ENCODE peak calls at places on chromosomes 1 and 21, in nine cellular contexts. R, F, L, X, V, H, A, S and N are unnamed samples.

GRCh38 chr1:50917128-50917795 is 42.8 kb downstream of the FAF1 start:
- DNase-seq in R (no peak), F (no peak), L (no peak), X (no peak), V (peak), H (no peak), A (no peak), S (no peak), N (no peak)

GRCh38 chr1:167708940-167709389 is 12.8 kb upstream of the MPZL1 start:
- DNase-seq in R (no peak), F (no peak), L (no peak), X (peak), V (peak), H (no peak), A (no peak), S (no peak), N (no peak)

GRCh38 chr1:200426196-200426595 is 16.4 kb upstream of the ZNF281 start:
- DNase-seq in R (no peak), F (no peak), L (no peak), X (no peak), V (no peak), H (no peak), A (no peak), S (no peak), N (no peak)

GRCh38 chr1:58358311-58358710 is 188.2 kb downstream of the OMA1 start:
- DNase-seq in R (no peak), F (no peak), L (no peak), X (no peak), V (no peak), H (no peak), A (no peak), S (no peak), N (no peak)

GRCh38 chr1:66160719-66161118 is 368.0 kb downstream of the PDE4B start:
- DNase-seq in R (no peak), F (no peak), L (no peak), X (no peak), V (no peak), H (no peak), A (no peak), S (no peak), N (no peak)

GRCh38 chr1:32063261-32063681 is 9.5 kb upstream of the TMEM39B start:
- DNase-seq in R (no peak), F (no peak), L (peak), X (peak), V (peak), H (no peak), A (no peak), S (no peak), N (no peak)

GRCh38 chr1:27606708-27607238 is 2.8 kb upstream of the AHDC1 start:
- DNase-seq in R (no peak), F (no peak), L (no peak), X (peak), V (no peak), H (no peak), A (no peak), S (no peak), N (no peak)

GRCh38 chr1:171486048-171486519 is 754 bp downstream of the PRRC2C start:
- DNase-seq in R (no peak), F (no peak), L (peak), X (peak), V (peak), H (no peak), A (no peak), S (peak), N (peak)

GRCh38 chr1:21814981-21815583 is 3.0 kb downstream of the LDLRAD2 start:
- DNase-seq in R (no peak), F (no peak), L (no peak), X (peak), V (no peak), H (no peak), A (no peak), S (no peak), N (no peak)

GRCh38 chr1:241997401-241997800 is 1.5 kb downstream of the MAP1LC3C start:
- DNase-seq in R (no peak), F (no peak), L (no peak), X (no peak), V (no peak), H (no peak), A (no peak), S (no peak), N (no peak)

GRCh38 chr1:6466751-6467150 is 778 bp upstream of the TNFRSF25 start:
- DNase-seq in R (no peak), F (no peak), L (no peak), X (no peak), V (no peak), H (no peak), A (no peak), S (no peak), N (no peak)

GRCh38 chr1:185400057-185400456 is 83.0 kb upstream of the IVNS1ABP start:
- DNase-seq in R (no peak), F (no peak), L (peak), X (no peak), V (no peak), H (no peak), A (no peak), S (no peak), N (no peak)

GRCh38 chr1:1088801-1089680 is 14.9 kb upstream of the RNF223 start:
- DNase-seq in R (peak), F (no peak), L (no peak), X (no peak), V (no peak), H (peak), A (no peak), S (no peak), N (no peak)

GRCh38 chr1:26225033-26225831 is 8.8 kb upstream of the CEP85 start:
- DNase-seq in R (no peak), F (peak), L (no peak), X (peak), V (peak), H (peak), A (peak), S (peak), N (peak)

GRCh38 chr1:219938706-219939105 is 10.3 kb upstream of the SLC30A10 start:
- DNase-seq in R (no peak), F (no peak), L (no peak), X (no peak), V (no peak), H (no peak), A (no peak), S (no peak), N (no peak)

GRCh38 chr1:39812913-39813312 is 24.2 kb upstream of the BMP8B start:
- DNase-seq in R (no peak), F (no peak), L (no peak), X (no peak), V (no peak), H (no peak), A (no peak), S (no peak), N (no peak)

GRCh38 chr1:179105393-179105792 is 23.5 kb downstream of the TOR3A start:
- DNase-seq in R (no peak), F (no peak), L (no peak), X (peak), V (peak), H (no peak), A (no peak), S (no peak), N (no peak)

GRCh38 chr1:110272045-110272444 is 61.9 kb downstream of the KCNC4 start:
- DNase-seq in R (no peak), F (no peak), L (no peak), X (no peak), V (no peak), H (no peak), A (no peak), S (no peak), N (no peak)

GRCh38 chr1:240811261-240811660 is 199.3 kb upstream of the GREM2 start:
- DNase-seq in R (no peak), F (no peak), L (no peak), X (no peak), V (no peak), H (no peak), A (no peak), S (no peak), N (no peak)
- TF ChIP-seq CTCF in R (no peak), F (no peak), L (no peak), X (no peak), V (no peak), H (no peak), A (no peak), S (no peak), N (no peak)

DNA sequence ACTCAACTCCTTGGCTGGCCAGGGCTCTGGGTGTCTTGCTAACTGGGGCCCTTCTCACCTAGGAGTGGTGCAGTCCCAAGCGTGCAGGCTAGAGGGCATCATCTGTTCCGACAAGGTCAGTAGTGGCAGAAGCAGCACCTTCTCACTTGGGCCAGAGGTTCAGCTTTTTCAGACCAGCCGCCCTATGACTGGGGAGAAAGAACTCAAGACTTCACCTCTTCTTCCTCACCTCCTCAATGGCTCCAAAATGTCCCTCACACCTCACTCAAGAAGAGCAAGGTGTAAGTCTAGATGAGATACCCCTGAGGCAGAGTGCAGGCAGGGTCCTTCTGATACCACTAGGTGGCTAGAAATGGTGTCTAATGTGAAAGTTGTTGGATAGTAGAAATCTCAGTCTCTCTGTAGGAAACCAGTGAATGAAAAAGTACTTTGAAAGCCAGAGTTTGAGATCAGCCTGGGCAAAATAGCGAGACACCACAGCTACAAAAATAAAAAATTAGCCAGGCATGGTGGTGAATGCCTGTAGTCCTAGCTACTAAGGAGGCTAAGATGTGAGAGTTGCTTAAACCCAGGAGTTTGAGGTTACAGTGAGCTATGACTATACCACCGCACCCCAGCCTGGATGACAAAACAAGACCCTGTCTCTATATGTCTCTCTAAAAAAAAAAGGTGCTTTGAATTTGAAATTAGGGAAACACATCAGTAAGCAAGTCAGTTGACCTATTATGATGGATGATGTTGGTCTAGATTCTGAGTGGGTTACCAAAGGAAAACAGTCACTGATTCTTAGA is 8.6 kb upstream of the IL20 start:
- DNase-seq in R (no peak), F (no peak), L (no peak), X (peak), V (peak), H (no peak), A (no peak), S (no peak), N (no peak)
- TF ChIP-seq CTCF in R (no peak), F (no peak), L (peak), X (peak), V (peak), H (no peak), A (peak), S (no peak), N (peak)

DNA sequence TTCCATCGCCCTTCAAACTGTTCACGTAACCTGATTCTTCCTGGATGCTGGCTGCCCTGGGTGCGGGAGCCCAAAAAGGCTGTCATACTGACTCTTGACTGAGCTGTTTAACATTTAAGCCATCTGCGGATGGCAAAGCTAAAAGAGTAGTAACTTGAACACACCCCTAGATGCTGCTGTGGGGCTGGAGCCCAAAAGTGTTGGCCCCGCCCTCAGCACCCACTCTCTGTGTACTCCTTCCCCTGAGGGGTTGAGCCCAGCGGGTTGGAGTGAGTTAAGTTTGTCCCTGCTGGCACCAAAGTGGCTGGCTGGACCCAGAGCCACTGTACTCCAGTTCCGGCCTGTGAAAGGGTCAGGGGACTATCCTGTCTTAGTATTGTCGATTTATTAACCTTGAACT is 640.6 kb downstream of the PTPRU start:
- DNase-seq in R (no peak), F (no peak), L (no peak), X (peak), V (peak), H (no peak), A (no peak), S (no peak), N (no peak)
- TF ChIP-seq CTCF in R (no peak), F (no peak), L (no peak), X (peak), V (no peak), H (no peak), A (no peak), S (no peak), N (no peak)

DNA sequence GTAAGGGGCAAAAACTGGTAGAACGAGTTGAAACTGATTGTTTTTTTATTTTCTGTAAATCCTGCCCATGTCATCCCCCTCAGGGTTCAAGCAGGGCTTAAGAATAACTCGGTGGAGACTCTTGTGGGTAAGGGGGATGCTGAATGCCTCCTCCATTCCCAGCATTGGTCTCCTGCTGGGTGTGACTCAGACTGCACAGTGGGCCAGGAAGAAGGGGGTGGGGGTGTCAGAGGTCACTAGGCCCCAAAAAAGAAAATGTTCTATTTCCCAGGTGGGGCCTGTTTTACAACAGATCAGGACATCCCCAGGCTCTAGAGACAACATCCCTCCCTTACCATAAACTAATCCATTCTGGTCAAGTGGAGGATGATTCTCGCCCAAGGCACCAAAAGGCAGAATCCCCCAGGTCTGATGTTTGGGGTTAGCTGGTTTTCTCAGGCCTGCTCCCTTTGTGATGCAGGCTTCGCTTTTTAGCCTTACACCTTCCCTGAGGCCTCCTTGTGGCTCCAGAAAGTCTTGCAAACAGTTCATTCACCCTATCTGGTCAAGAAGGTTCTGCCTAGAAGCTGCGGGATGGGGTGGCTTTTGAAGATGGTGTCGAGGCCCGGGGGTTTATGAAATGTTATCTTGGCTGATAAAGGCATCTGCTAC is 10.7 kb upstream of the GRHL3 start:
- DNase-seq in R (no peak), F (no peak), L (no peak), X (peak), V (peak), H (no peak), A (no peak), S (no peak), N (no peak)
- TF ChIP-seq CTCF in R (no peak), F (no peak), L (peak), X (peak), V (peak), H (no peak), A (no peak), S (no peak), N (no peak)

DNA sequence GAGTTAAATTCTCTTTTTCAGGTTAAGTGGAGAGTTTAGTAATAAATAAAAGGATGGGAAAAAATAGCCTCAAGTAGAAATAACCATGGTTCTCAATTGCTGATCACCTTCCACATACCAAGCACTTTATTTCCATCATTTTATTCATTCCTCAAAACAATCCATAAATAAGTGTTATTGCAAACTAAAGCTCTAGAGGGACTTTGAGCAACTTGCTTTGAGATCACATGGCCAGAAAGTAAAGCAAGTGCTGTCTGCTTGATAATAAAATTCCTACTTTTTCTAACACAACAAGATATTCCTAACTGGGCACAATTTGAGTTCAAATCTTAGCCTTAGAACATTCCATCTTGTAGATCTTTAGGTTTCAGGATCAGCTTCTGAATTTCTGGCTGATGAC is 97.1 kb upstream of the C1orf87 start:
- DNase-seq in R (no peak), F (no peak), L (no peak), X (no peak), V (no peak), H (no peak), A (no peak), S (no peak), N (no peak)
- TF ChIP-seq CTCF in R (no peak), F (no peak), L (no peak), X (peak), V (no peak), H (no peak), A (no peak), S (no peak), N (no peak)

GRCh38 chr21:41847066-41847804 is 31.9 kb downstream of the PRDM15 start:
- DNase-seq in R (no peak), F (no peak), L (no peak), X (peak), V (no peak), H (no peak), A (no peak), S (no peak), N (no peak)
- TF ChIP-seq CTCF in R (no peak), F (no peak), L (peak), X (peak), V (no peak), H (no peak), A (no peak), S (no peak), N (no peak)

DNA sequence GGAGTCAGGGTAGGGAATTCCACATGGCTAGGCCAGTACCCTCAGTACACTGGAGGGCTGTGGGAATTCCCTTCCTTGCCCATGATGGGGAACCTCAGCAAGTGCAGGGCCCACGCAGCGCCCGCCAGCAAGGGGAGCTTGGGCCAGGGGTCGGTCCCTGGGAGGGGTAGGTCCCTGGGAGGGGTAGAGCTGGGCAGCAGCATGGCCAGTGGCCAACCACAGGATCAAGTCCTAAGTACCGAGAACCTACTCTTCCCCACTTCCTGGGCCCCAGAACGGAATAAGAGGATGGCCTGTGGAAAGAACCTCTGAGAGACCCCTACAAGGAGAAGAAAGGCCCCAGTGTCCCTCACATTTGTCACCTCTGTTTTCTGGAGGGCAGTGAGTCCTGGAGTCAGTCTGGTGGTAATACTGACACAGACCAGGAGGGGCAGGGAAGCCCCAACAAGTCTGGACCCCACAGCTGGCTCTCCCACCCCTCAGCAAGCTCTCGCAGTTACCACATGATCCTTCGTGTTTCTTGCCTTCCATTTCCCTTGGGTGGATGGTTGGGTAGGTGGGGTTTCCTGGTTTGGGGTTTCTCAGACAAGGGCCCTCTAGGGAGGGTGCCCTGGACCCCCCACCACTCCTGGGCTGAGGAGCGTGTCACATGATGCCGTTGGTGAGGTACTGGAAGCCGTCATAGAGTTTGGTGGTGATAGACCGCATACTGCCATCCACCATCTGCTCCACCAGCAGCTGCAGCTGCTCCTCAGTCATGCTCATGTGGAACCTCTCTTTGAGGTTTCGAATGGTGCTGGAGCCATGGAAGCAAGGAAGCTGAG is 10.3 kb downstream of the ZNF687 start:
- DNase-seq in R (no peak), F (no peak), L (no peak), X (peak), V (no peak), H (no peak), A (no peak), S (no peak), N (no peak)
- TF ChIP-seq CTCF in R (no peak), F (no peak), L (no peak), X (peak), V (no peak), H (no peak), A (no peak), S (no peak), N (no peak)

DNA sequence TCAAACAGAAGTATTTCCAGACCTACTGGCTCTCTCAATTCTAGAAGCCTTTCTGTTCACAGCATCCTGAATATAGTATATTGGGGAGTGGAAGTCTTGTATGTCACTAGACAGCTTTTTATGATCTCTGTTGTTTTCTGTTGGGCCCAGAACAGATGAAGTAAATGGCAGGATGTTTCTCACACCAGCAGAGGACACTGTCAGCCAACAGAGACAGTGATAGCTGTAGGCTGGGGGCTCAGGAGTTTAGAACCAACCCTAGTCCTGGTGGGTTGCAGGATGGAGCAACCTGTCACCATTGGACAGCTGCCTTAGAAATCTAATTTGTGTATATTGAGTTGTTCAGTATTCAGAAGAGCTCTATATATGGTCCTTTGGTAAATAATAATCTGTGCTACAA is 16.9 kb downstream of the AGO1 start:
- DNase-seq in R (no peak), F (no peak), L (no peak), X (no peak), V (no peak), H (no peak), A (no peak), S (no peak), N (no peak)
- TF ChIP-seq CTCF in R (no peak), F (no peak), L (no peak), X (peak), V (no peak), H (no peak), A (no peak), S (no peak), N (no peak)